ENCODE peak calls at places on chromosomes 4 and X, in ten cellular contexts. C is osteocyte, I is mammary epithelial cell, A is endodermal cell, T is AG09319, H is neural progenitor cell, Q is left ventricle myocardium inferior, D is Calu3, S is A673, E is neural crest cell. M is an unnamed sample.

GRCh38 chr4:11367371-11367770 is 61.3 kb downstream of the HS3ST1 start:
- DNase-seq in C (no peak), I (peak), A (no peak), T (no peak), H (peak), Q (peak), D (no peak), S (no peak), E (peak), M (no peak)

GRCh38 chr4:60913026-60913425 is 287.1 kb upstream of the ADGRL3 start:
- DNase-seq in C (no peak), I (no peak), A (no peak), T (no peak), H (no peak), Q (no peak), D (no peak), S (no peak), E (no peak), M (no peak)

GRCh38 chrX:119482497-119483480 is 14.5 kb downstream of the SLC25A5 start:
- DNase-seq in C (peak), I (peak), A (peak), T (no peak), H (peak), Q (peak), D (peak), S (peak), E (peak), M (peak)

GRCh38 chr4:164847016-164847415 is 30.0 kb upstream of the APELA start:
- DNase-seq in C (no peak), I (no peak), A (no peak), T (no peak), H (no peak), Q (no peak), D (no peak), S (no peak), E (no peak), M (no peak)

GRCh38 chr4:38529189-38530115 is 134.5 kb upstream of the KLF3 start:
- DNase-seq in C (no peak), I (no peak), A (peak), T (no peak), H (no peak), Q (peak), D (peak), S (no peak), E (no peak), M (peak)

GRCh38 chr4:61580721-61581377 is 380.7 kb downstream of the ADGRL3 start:
- DNase-seq in C (no peak), I (peak), A (no peak), T (no peak), H (no peak), Q (no peak), D (no peak), S (no peak), E (no peak), M (no peak)

GRCh38 chr4:23837366-23837765 is 52.5 kb downstream of the PPARGC1A start:
- DNase-seq in C (no peak), I (no peak), A (no peak), T (no peak), H (no peak), Q (no peak), D (no peak), S (no peak), E (no peak), M (no peak)

GRCh38 chr4:73127839-73128448 is 58.4 kb upstream of the COX18 start:
- DNase-seq in C (no peak), I (no peak), A (peak), T (no peak), H (peak), Q (no peak), D (peak), S (peak), E (no peak), M (no peak)

GRCh38 chrX:135512508-135513139 is 7.8 kb upstream of the INTS6L start:
- DNase-seq in C (no peak), I (no peak), A (no peak), T (no peak), H (no peak), Q (no peak), D (no peak), S (no peak), E (no peak), M (no peak)

GRCh38 chr4:772118-772517 is 53.8 kb downstream of the CPLX1 start:
- DNase-seq in C (no peak), I (no peak), A (no peak), T (no peak), H (no peak), Q (no peak), D (no peak), S (no peak), E (no peak), M (no peak)

GRCh38 chrX:151984891-151985290 is 10.4 kb upstream of the GABRE start:
- DNase-seq in C (peak), I (no peak), A (no peak), T (no peak), H (no peak), Q (no peak), D (no peak), S (no peak), E (no peak), M (no peak)

GRCh38 chrX:150238656-150239382 is 124.3 kb upstream of the MAMLD1 start:
- DNase-seq in C (peak), I (no peak), A (peak), T (no peak), H (no peak), Q (no peak), D (no peak), S (no peak), E (no peak), M (no peak)

GRCh38 chrX:37347420-37347819 is 1.7 kb upstream of the PRRG1 start:
- DNase-seq in C (no peak), I (no peak), A (no peak), T (peak), H (peak), Q (no peak), D (no peak), S (peak), E (no peak), M (no peak)

GRCh38 chr4:119300388-119301131 is 21.4 kb downstream of the FABP2 start:
- DNase-seq in C (peak), I (peak), A (peak), T (peak), H (peak), Q (peak), D (peak), S (peak), E (peak), M (peak)

GRCh38 chr4:151344948-151345347 is 19.5 kb upstream of the SH3D19 start:
- DNase-seq in C (no peak), I (no peak), A (no peak), T (no peak), H (no peak), Q (no peak), D (no peak), S (no peak), E (no peak), M (no peak)

GRCh38 chr4:75542824-75543223 is 13.0 kb upstream of the ODAPH start:
- DNase-seq in C (no peak), I (peak), A (no peak), T (no peak), H (no peak), Q (no peak), D (no peak), S (no peak), E (no peak), M (no peak)

GRCh38 chr4:172898715-172899114 is 269.9 kb upstream of the GALNT7 start:
- DNase-seq in C (no peak), I (no peak), A (no peak), T (no peak), H (no peak), Q (no peak), D (peak), S (no peak), E (no peak), M (no peak)

GRCh38 chr4:109574443-109574850 is 14.4 kb downstream of the MCUB start:
- DNase-seq in C (no peak), I (no peak), A (no peak), T (no peak), H (no peak), Q (no peak), D (peak), S (peak), E (no peak), M (no peak)

GRCh38 chr4:1318488-1319213 is 28.4 kb upstream of the UVSSA start:
- DNase-seq in C (no peak), I (no peak), A (peak), T (no peak), H (peak), Q (peak), D (no peak), S (no peak), E (no peak), M (no peak)

GRCh38 chr4:19583827-19584569 is 667.7 kb upstream of the SLIT2 start:
- DNase-seq in C (no peak), I (peak), A (no peak), T (no peak), H (no peak), Q (no peak), D (no peak), S (no peak), E (no peak), M (no peak)

GRCh38 chrX:13078739-13079444 is 34.5 kb upstream of the FAM9C start:
- DNase-seq in C (peak), I (no peak), A (no peak), T (no peak), H (peak), Q (peak), D (peak), S (no peak), E (no peak), M (no peak)

GRCh38 chr4:8393593-8394038 is 46.9 kb downstream of the ACOX3 start:
- DNase-seq in C (no peak), I (peak), A (no peak), T (peak), H (peak), Q (peak), D (no peak), S (no peak), E (peak), M (no peak)

GRCh38 chr4:88963817-88964216 is 93.2 kb downstream of the FAM13A start:
- DNase-seq in C (no peak), I (peak), A (no peak), T (no peak), H (no peak), Q (no peak), D (no peak), S (no peak), E (no peak), M (no peak)

GRCh38 chr4:99885063-99885664 is 9.1 kb downstream of the LAMTOR3 start:
- DNase-seq in C (no peak), I (peak), A (peak), T (peak), H (peak), Q (no peak), D (peak), S (peak), E (no peak), M (peak)

GRCh38 chrX:118171354-118171753 is 54.7 kb upstream of the KLHL13 start:
- DNase-seq in C (no peak), I (no peak), A (no peak), T (no peak), H (no peak), Q (no peak), D (no peak), S (no peak), E (no peak), M (no peak)

GRCh38 chrX:27336466-27337091 is 126.6 kb downstream of the PPP4R3C start:
- DNase-seq in C (no peak), I (peak), A (peak), T (no peak), H (peak), Q (no peak), D (peak), S (peak), E (peak), M (peak)

GRCh38 chr4:26213317-26213716 is 107.5 kb upstream of the RBPJ start:
- DNase-seq in C (no peak), I (no peak), A (no peak), T (no peak), H (no peak), Q (no peak), D (no peak), S (no peak), E (no peak), M (no peak)
- TF ChIP-seq CTCF in C (no peak), I (no peak), A (no peak), T (no peak), H (no peak), Q (no peak), D (no peak), S (no peak), E (no peak), M (no peak)

GRCh38 chrX:41721590-41721989 is 2.4 kb upstream of the GPR82 start:
- DNase-seq in C (no peak), I (no peak), A (no peak), T (no peak), H (no peak), Q (no peak), D (no peak), S (no peak), E (no peak), M (no peak)

GRCh38 chrX:41718481-41719245 is 5.3 kb upstream of the GPR82 start:
- DNase-seq in C (no peak), I (no peak), A (peak), T (no peak), H (peak), Q (no peak), D (no peak), S (no peak), E (no peak), M (no peak)

GRCh38 chrX:41722816-41723215 is 1.2 kb upstream of the GPR82 start:
- DNase-seq in C (no peak), I (no peak), A (no peak), T (no peak), H (no peak), Q (no peak), D (no peak), S (no peak), E (no peak), M (no peak)

GRCh38 chrX:41722220-41722619 is 1.8 kb upstream of the GPR82 start:
- DNase-seq in C (no peak), I (no peak), A (no peak), T (no peak), H (no peak), Q (no peak), D (no peak), S (no peak), E (no peak), M (no peak)

GRCh38 chrX:41720125-41720780 is 3.7 kb upstream of the GPR82 start:
- DNase-seq in C (no peak), I (no peak), A (peak), T (no peak), H (no peak), Q (no peak), D (no peak), S (no peak), E (no peak), M (peak)
- TF ChIP-seq CTCF in C (no peak), I (no peak), A (no peak), T (no peak), H (no peak), Q (no peak), D (no peak), S (no peak), E (no peak), M (no peak)

GRCh38 chr4:86653237-86653865 is 59.2 kb downstream of the PTPN13 start:
- DNase-seq in C (no peak), I (no peak), A (peak), T (no peak), H (no peak), Q (no peak), D (peak), S (no peak), E (no peak), M (no peak)
- TF ChIP-seq CTCF in C (peak), I (peak), A (peak), T (peak), H (peak), Q (no peak), D (peak), S (peak), E (peak), M (peak)

GRCh38 chrX:53239474-53239873 is 14.5 kb upstream of the KDM5C start:
- DNase-seq in C (no peak), I (no peak), A (peak), T (no peak), H (no peak), Q (no peak), D (no peak), S (peak), E (no peak), M (peak)
- TF ChIP-seq CTCF in C (no peak), I (no peak), A (peak), T (no peak), H (peak), Q (no peak), D (no peak), S (peak), E (peak), M (peak)

DNA sequence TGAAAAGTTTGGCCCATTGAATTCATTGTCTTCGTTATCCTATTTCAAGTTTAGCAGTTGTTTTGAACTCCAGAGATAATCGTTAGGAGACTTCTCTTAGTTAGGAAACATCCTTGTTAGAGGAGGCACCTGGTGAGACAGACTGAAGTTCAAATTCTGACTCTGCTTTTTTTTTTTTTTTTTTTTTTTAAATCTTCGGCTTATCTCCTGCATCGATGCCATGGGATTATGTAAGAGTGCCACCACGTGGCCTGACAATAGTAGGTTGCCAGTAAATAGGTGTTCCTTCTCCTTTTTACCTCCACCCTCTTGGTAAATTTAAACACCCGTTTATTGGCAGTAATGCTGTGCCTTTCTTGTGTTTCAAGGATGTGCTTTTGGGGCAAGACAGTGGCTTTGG is 149.3 kb downstream of the SOWAHB start:
- DNase-seq in C (no peak), I (no peak), A (peak), T (no peak), H (peak), Q (no peak), D (peak), S (peak), E (no peak), M (peak)
- TF ChIP-seq CTCF in C (peak), I (peak), A (peak), T (no peak), H (peak), Q (no peak), D (no peak), S (peak), E (peak), M (peak)

GRCh38 chr4:5615496-5616075 is 92.8 kb downstream of the EVC2 start:
- DNase-seq in C (peak), I (peak), A (peak), T (no peak), H (no peak), Q (no peak), D (no peak), S (no peak), E (no peak), M (no peak)

GRCh38 chr4:5609265-5610007 is 98.9 kb downstream of the EVC2 start:
- DNase-seq in C (no peak), I (no peak), A (no peak), T (no peak), H (no peak), Q (no peak), D (no peak), S (no peak), E (no peak), M (no peak)

GRCh38 chr4:5616331-5616950 is 91.9 kb downstream of the EVC2 start:
- DNase-seq in C (peak), I (no peak), A (no peak), T (no peak), H (no peak), Q (no peak), D (no peak), S (no peak), E (no peak), M (no peak)

GRCh38 chr4:5611656-5612187 is 96.6 kb downstream of the EVC2 start:
- DNase-seq in C (no peak), I (no peak), A (no peak), T (no peak), H (no peak), Q (no peak), D (no peak), S (peak), E (no peak), M (no peak)
- TF ChIP-seq CTCF in C (no peak), I (no peak), A (peak), T (no peak), H (peak), Q (no peak), D (no peak), S (peak), E (no peak), M (no peak)

GRCh38 chr4:77465271-77465670 is 140.3 kb upstream of the CXCL13 start:
- DNase-seq in C (no peak), I (peak), A (peak), T (no peak), H (no peak), Q (no peak), D (peak), S (peak), E (no peak), M (no peak)
- TF ChIP-seq CTCF in C (peak), I (peak), A (peak), T (peak), H (peak), Q (peak), D (no peak), S (no peak), E (peak), M (peak)

GRCh38 chr4:46404961-46405360 is 15.0 kb upstream of the GABRA2 start:
- DNase-seq in C (no peak), I (peak), A (peak), T (no peak), H (peak), Q (no peak), D (no peak), S (no peak), E (no peak), M (no peak)
- TF ChIP-seq CTCF in C (no peak), I (no peak), A (no peak), T (no peak), H (no peak), Q (no peak), D (no peak), S (no peak), E (no peak), M (no peak)